ENCODE peak calls at places on chromosomes 6 and 20, in six cellular contexts. One of them, this sample, is unnamed.
A peak's percentile ranks its signal among the peaks of the same experiment; 100 is the strongest.

GRCh38 chr20:38581830-38582358 is 897 bp downstream of the ADIG start:
- DNase-seq in GF-D8: no peak
- DNase-seq in heart right ventricle: no peak
- DNase-seq in lower leg skin: no peak
- DNase-seq in B cell: no peak
- DNase-seq in keratinocyte: no peak
- DNase-seq in this sample: no peak

GRCh38 chr6:14441371-14441781 is 323.8 kb downstream of the CD83 start:
- DNase-seq in GF-D8: no peak
- DNase-seq in heart right ventricle: peak; percentile 39
- DNase-seq in lower leg skin: no peak
- DNase-seq in B cell: no peak
- DNase-seq in keratinocyte: no peak
- DNase-seq in this sample: no peak

GRCh38 chr6:53671111-53671510 is 5.6 kb upstream of the KLHL31 start:
- DNase-seq in GF-D8: no peak
- DNase-seq in heart right ventricle: no peak
- DNase-seq in lower leg skin: no peak
- DNase-seq in B cell: no peak
- DNase-seq in keratinocyte: no peak
- DNase-seq in this sample: no peak

GRCh38 chr6:73747293-73747692 is 51.3 kb downstream of the CD109 start:
- DNase-seq in GF-D8: no peak
- DNase-seq in heart right ventricle: no peak
- DNase-seq in lower leg skin: no peak
- DNase-seq in B cell: peak; percentile 39
- DNase-seq in keratinocyte: no peak
- DNase-seq in this sample: no peak

GRCh38 chr6:37580164-37580955 is 80.7 kb upstream of the CCDC167 start:
- DNase-seq in GF-D8: no peak
- DNase-seq in heart right ventricle: no peak
- DNase-seq in lower leg skin: no peak
- DNase-seq in B cell: no peak
- DNase-seq in keratinocyte: no peak
- DNase-seq in this sample: no peak

GRCh38 chr6:80531676-80532619 is 425.5 kb downstream of the BCKDHB start:
- DNase-seq in GF-D8: no peak
- DNase-seq in heart right ventricle: no peak
- DNase-seq in lower leg skin: no peak
- DNase-seq in B cell: no peak
- DNase-seq in keratinocyte: no peak
- DNase-seq in this sample: no peak

GRCh38 chr20:47740225-47741184 is 44.8 kb downstream of the SULF2 start:
- DNase-seq in GF-D8: no peak
- DNase-seq in heart right ventricle: no peak
- DNase-seq in lower leg skin: no peak
- DNase-seq in B cell: no peak
- DNase-seq in keratinocyte: no peak
- DNase-seq in this sample: no peak

GRCh38 chr6:47456536-47456975 is 21.0 kb upstream of the CD2AP start:
- DNase-seq in GF-D8: no peak
- DNase-seq in heart right ventricle: no peak
- DNase-seq in lower leg skin: no peak
- DNase-seq in B cell: no peak
- DNase-seq in keratinocyte: no peak
- DNase-seq in this sample: no peak

GRCh38 chr20:24909086-24909780 is 39.8 kb upstream of the CST7 start:
- DNase-seq in GF-D8: no peak
- DNase-seq in heart right ventricle: no peak
- DNase-seq in lower leg skin: no peak
- DNase-seq in B cell: no peak
- DNase-seq in keratinocyte: no peak
- DNase-seq in this sample: no peak

GRCh38 chr20:58651548-58651822 is 402 bp downstream of the STX16 start:
- DNase-seq in GF-D8: no peak
- DNase-seq in heart right ventricle: peak; percentile 24
- DNase-seq in lower leg skin: no peak
- DNase-seq in B cell: no peak
- DNase-seq in keratinocyte: no peak
- DNase-seq in this sample: no peak

GRCh38 chr6:30875244-30876038 is 8.9 kb upstream of the DDR1 start:
- DNase-seq in GF-D8: no peak
- DNase-seq in heart right ventricle: no peak
- DNase-seq in lower leg skin: peak; percentile 85
- DNase-seq in B cell: no peak
- DNase-seq in keratinocyte: no peak
- DNase-seq in this sample: no peak

GRCh38 chr6:154962751-154963150 is 32.4 kb upstream of the TIAM2 start:
- DNase-seq in GF-D8: no peak
- DNase-seq in heart right ventricle: no peak
- DNase-seq in lower leg skin: no peak
- DNase-seq in B cell: no peak
- DNase-seq in keratinocyte: no peak
- DNase-seq in this sample: no peak

GRCh38 chr20:63889241-63890200 is 5.4 kb upstream of the DNAJC5 start:
- DNase-seq in GF-D8: no peak
- DNase-seq in heart right ventricle: no peak
- DNase-seq in lower leg skin: no peak
- DNase-seq in B cell: no peak
- DNase-seq in keratinocyte: no peak
- DNase-seq in this sample: no peak

GRCh38 chr6:122042851-122043250 is 356.6 kb upstream of the HSF2 start:
- DNase-seq in GF-D8: no peak
- DNase-seq in heart right ventricle: no peak
- DNase-seq in lower leg skin: peak; percentile 63
- DNase-seq in B cell: no peak
- DNase-seq in keratinocyte: no peak
- DNase-seq in this sample: no peak